ENCODE peak calls at places on chromosomes 6 and 20, in six cellular contexts. E is endothelial cell, U is heart right ventricle, V is astrocyte of the spinal cord, C is left cardiac atrium, R is ELR. S is an unnamed sample.

GRCh38 chr20:60238992-60239655 is 280.9 kb downstream of the CDH26 start:
- DNase-seq in E (no peak), U (no peak), V (peak), C (no peak), R (peak), S (no peak)

GRCh38 chr6:106098383-106099234 is 12.5 kb downstream of the PRDM1 start:
- DNase-seq in E (no peak), U (no peak), V (peak), C (peak), R (peak), S (no peak)

GRCh38 chr6:126268087-126268486 is 71.8 kb upstream of the CENPW start:
- DNase-seq in E (no peak), U (no peak), V (no peak), C (no peak), R (no peak), S (no peak)

GRCh38 chr20:35909176-35909575 is 45.1 kb downstream of the SCAND1 start:
- DNase-seq in E (no peak), U (no peak), V (no peak), C (no peak), R (no peak), S (no peak)

GRCh38 chr6:35724059-35724458 is 12.8 kb upstream of the ARMC12 start:
- DNase-seq in E (no peak), U (no peak), V (no peak), C (no peak), R (no peak), S (no peak)

GRCh38 chr6:21500894-21501293 is 92.7 kb upstream of the SOX4 start:
- DNase-seq in E (no peak), U (no peak), V (no peak), C (no peak), R (no peak), S (no peak)

GRCh38 chr20:50242863-50243609 is 52.4 kb downstream of the CEBPB start:
- DNase-seq in E (no peak), U (no peak), V (peak), C (no peak), R (no peak), S (no peak)

GRCh38 chr20:25469558-25469957 is 62.1 kb downstream of the GINS1 start:
- DNase-seq in E (no peak), U (no peak), V (no peak), C (no peak), R (no peak), S (no peak)

GRCh38 chr6:53605543-53606235 is 59.9 kb downstream of the KLHL31 start:
- DNase-seq in E (no peak), U (no peak), V (no peak), C (no peak), R (no peak), S (no peak)

GRCh38 chr20:58988565-58988882 is 7.5 kb downstream of the NELFCD start:
- DNase-seq in E (no peak), U (no peak), V (no peak), C (no peak), R (no peak), S (no peak)

GRCh38 chr6:20340459-20340858 is 61.2 kb upstream of the E2F3 start:
- DNase-seq in E (no peak), U (no peak), V (no peak), C (no peak), R (no peak), S (no peak)

GRCh38 chr6:110629153-110629552 is 152.7 kb upstream of the SLC22A16 start:
- DNase-seq in E (no peak), U (no peak), V (no peak), C (no peak), R (no peak), S (no peak)

GRCh38 chr20:53890434-53891305 is 179.7 kb downstream of the BCAS1 start:
- DNase-seq in E (no peak), U (no peak), V (no peak), C (no peak), R (peak), S (no peak)

GRCh38 chr6:169452117-169452868 is 198.6 kb upstream of the THBS2 start:
- DNase-seq in E (no peak), U (peak), V (peak), C (peak), R (peak), S (peak)

GRCh38 chr6:24858154-24858801 is 59.6 kb upstream of the ARMH2 start:
- DNase-seq in E (no peak), U (no peak), V (no peak), C (no peak), R (peak), S (no peak)

GRCh38 chr6:2858678-2859324 is 17.1 kb upstream of the SERPINB1 start:
- DNase-seq in E (no peak), U (no peak), V (peak), C (no peak), R (no peak), S (no peak)